ENCODE peak calls at places on chromosomes 3 and 15, in seven cellular contexts. V is cardiac fibroblast; K is CD4-positive, alpha-beta T cell; B is RWPE1; G is left lung; E is natural killer cell; J is A673. Y is an unnamed sample.

GRCh38 chr15:74340139-74340538 is 27.3 kb downstream of the CYP11A1 start:
- DNase-seq in K (no peak), B (peak), J (no peak), G (no peak), V (peak), E (no peak), Y (peak)

GRCh38 chr3:126117786-126118185 is 33.9 kb upstream of the SLC41A3 start:
- DNase-seq in E (peak), G (no peak), B (no peak), K (no peak), V (no peak), J (no peak), Y (no peak)

GRCh38 chr3:94694894-94695293 is 632.0 kb downstream of the NSUN3 start:
- DNase-seq in E (no peak), V (peak), G (no peak), J (no peak), B (no peak), K (no peak), Y (no peak)

GRCh38 chr3:194675680-194676079 is 3.7 kb upstream of the LSG1 start:
- DNase-seq in K (no peak), V (peak), G (no peak), B (no peak), J (no peak), E (no peak), Y (no peak)

GRCh38 chr3:100833483-100833882 is 124.2 kb downstream of the TFG start:
- DNase-seq in B (no peak), J (no peak), E (no peak), V (no peak), K (no peak), G (no peak), Y (no peak)

GRCh38 chr3:17905996-17906395 is 163.6 kb upstream of the TBC1D5 start:
- DNase-seq in K (no peak), B (no peak), E (no peak), V (no peak), J (no peak), G (no peak), Y (no peak)

GRCh38 chr3:180196658-180197057 is 159.9 kb upstream of the PEX5L start:
- DNase-seq in J (no peak), E (no peak), G (no peak), K (no peak), B (no peak), V (no peak), Y (no peak)

GRCh38 chr3:112358311-112358780 is 25.4 kb downstream of the CD200 start:
- DNase-seq in K (no peak), V (peak), B (no peak), E (no peak), G (no peak), J (no peak), Y (peak)

GRCh38 chr3:15610083-15610482 is 8.5 kb downstream of the BTD start:
- DNase-seq in G (peak), K (no peak), B (peak), V (peak), E (no peak), J (no peak), Y (peak)

GRCh38 chr3:144221771-144222170 is 250.1 kb downstream of the DIPK2A start:
- DNase-seq in E (no peak), G (no peak), B (no peak), J (no peak), K (no peak), V (no peak), Y (no peak)

GRCh38 chr15:51750942-51751686 is at the start of gene TMOD2:
- DNase-seq in V (peak), G (peak), E (no peak), B (peak), K (peak), J (peak), Y (peak)

GRCh38 chr3:13282528-13282985 is 137.6 kb downstream of the NUP210 start:
- DNase-seq in V (no peak), G (no peak), K (no peak), E (no peak), B (no peak), J (no peak), Y (no peak)

GRCh38 chr3:32414527-32415202 is 23.0 kb downstream of the CMTM7 start:
- DNase-seq in E (no peak), J (no peak), G (peak), B (no peak), V (peak), K (no peak), Y (peak)

GRCh38 chr3:57131210-57131588 is 34.0 kb downstream of the IL17RD start:
- DNase-seq in B (no peak), E (no peak), J (no peak), V (no peak), K (no peak), G (no peak), Y (no peak)

GRCh38 chr3:130878464-130878863 is 15.4 kb upstream of the ATP2C1 start:
- DNase-seq in J (no peak), V (no peak), G (no peak), K (no peak), B (no peak), E (no peak), Y (no peak)

GRCh38 chr3:13015286-13016082 is 57.7 kb downstream of the IQSEC1 start:
- DNase-seq in K (peak), B (no peak), J (no peak), E (peak), G (peak), V (no peak), Y (no peak)

GRCh38 chr15:37764733-37765191 is 169.7 kb upstream of the TMCO5A start:
- DNase-seq in V (peak), K (no peak), J (peak), B (peak), G (no peak), E (no peak), Y (peak)

GRCh38 chr15:81297147-81297572 is 26.8 kb downstream of the STARD5 start:
- DNase-seq in V (peak), K (no peak), E (no peak), J (peak), G (no peak), B (peak), Y (peak)

GRCh38 chr15:41828747-41829270 is 917 bp downstream of the JMJD7 start:
- DNase-seq in E (no peak), K (no peak), B (no peak), V (no peak), G (no peak), J (no peak), Y (peak)

GRCh38 chr3:49801160-49801559 is 1.5 kb upstream of the CDHR4 start:
- DNase-seq in E (no peak), V (no peak), B (no peak), K (no peak), G (no peak), J (no peak), Y (no peak)

GRCh38 chr3:178443634-178444033 is 92.6 kb upstream of the KCNMB2 start:
- DNase-seq in G (no peak), B (no peak), E (no peak), V (peak), J (peak), K (no peak), Y (peak)
- TF ChIP-seq CTCF in G (no peak), B (no peak), E (no peak), V (no peak), J (peak), K (no peak), Y (no peak)

GRCh38 chr3:22089284-22089683 is 338.3 kb upstream of the ZNF385D start:
- DNase-seq in G (no peak), B (peak), K (no peak), J (peak), V (peak), E (no peak), Y (peak)
- TF ChIP-seq CTCF in G (peak), B (peak), K (no peak), J (peak), V (peak), E (no peak), Y (peak)

GRCh38 chr3:34881026-34881425 is 758.3 kb upstream of the ARPP21 start:
- DNase-seq in G (no peak), E (no peak), J (no peak), B (no peak), K (no peak), V (no peak), Y (no peak)

GRCh38 chr3:34876997-34877396 is 762.3 kb upstream of the ARPP21 start:
- DNase-seq in E (no peak), J (no peak), G (no peak), B (no peak), V (no peak), K (no peak), Y (no peak)

GRCh38 chr3:34878488-34878887 is 760.8 kb upstream of the ARPP21 start:
- DNase-seq in E (no peak), J (no peak), V (no peak), G (no peak), K (no peak), B (no peak), Y (no peak)

GRCh38 chr3:34886443-34886842 is 752.9 kb upstream of the ARPP21 start:
- DNase-seq in E (no peak), V (no peak), G (no peak), K (no peak), B (no peak), J (no peak), Y (no peak)

GRCh38 chr3:34882764-34883163 is 756.6 kb upstream of the ARPP21 start:
- DNase-seq in J (peak), V (peak), E (no peak), B (no peak), G (no peak), K (no peak), Y (no peak)
- TF ChIP-seq CTCF in J (peak), V (no peak), E (no peak), B (no peak), G (no peak), K (no peak), Y (no peak)

GRCh38 chr3:161691677-161692076 is 195.1 kb downstream of the OTOL1 start:
- DNase-seq in K (no peak), E (no peak), G (no peak), V (no peak), J (peak), B (no peak), Y (no peak)
- TF ChIP-seq CTCF in K (no peak), E (no peak), G (no peak), V (no peak), J (no peak), B (no peak), Y (no peak)

Y was measured in fibroblast of the aortic adventitia.